ENCODE peak calls at places on chromosome 13, in five cellular contexts. P is neural progenitor cell, X is mammary epithelial cell, A is hepatocyte, S is PC-9. O is an unnamed sample. For H3K36me3 and H4K20me1, the result is how much of the 10 kb centered on the place peaks cover.

GRCh38 chr13:75308222-75308621 is 173.7 kb downstream of the TBC1D4 start:
- DNase-seq in P (no peak), A (no peak), S (no peak), X (no peak), O (no peak)

GRCh38 chr13:61500176-61500575 is 84.5 kb upstream of the PCDH20 start:
- DNase-seq in S (no peak), A (no peak), P (no peak), X (no peak), O (no peak)

GRCh38 chr13:98478134-98479129 is 98.5 kb downstream of the STK24 start:
- DNase-seq in P (peak), A (no peak), S (no peak), X (peak), O (no peak)

GRCh38 chr13:37741536-37741935 is 128.0 kb downstream of the TRPC4 start:
- DNase-seq in X (no peak), A (no peak), P (no peak), S (no peak), O (no peak)

GRCh38 chr13:80408270-80408669 is 67.3 kb upstream of the SPRY2 start:
- DNase-seq in S (no peak), X (no peak), P (no peak), A (no peak), O (no peak)

GRCh38 chr13:60838581-60838980 is 441.6 kb downstream of the TDRD3 start:
- DNase-seq in X (no peak), A (no peak), S (no peak), P (no peak), O (no peak)

GRCh38 chr13:30978981-30979956 is 46.8 kb downstream of the TEX26 start:
- DNase-seq in P (peak), X (no peak), A (peak), S (no peak), O (peak)

GRCh38 chr13:92547256-92547655 is 679.4 kb upstream of the GPC6 start:
- DNase-seq in A (no peak), X (peak), S (no peak), P (no peak), O (no peak)

GRCh38 chr13:42967660-42968059 is 24.4 kb downstream of the EPSTI1 start:
- DNase-seq in S (no peak), X (no peak), A (no peak), P (no peak), O (no peak)

GRCh38 chr13:53254495-53254894 is 225.9 kb downstream of the OLFM4 start:
- DNase-seq in S (no peak), A (peak), P (peak), X (no peak), O (no peak)

GRCh38 chr13:51832471-51833152 is 12.4 kb downstream of the TMEM272 start:
- DNase-seq in S (no peak), P (peak), X (no peak), A (no peak), O (no peak)

GRCh38 chr13:92225861-92226260 is 827.4 kb downstream of the GPC5 start:
- DNase-seq in S (no peak), P (no peak), X (no peak), A (no peak), O (no peak)

GRCh38 chr13:76289558-76289957 is 596.6 kb downstream of the KCTD12 start:
- DNase-seq in P (no peak), X (no peak), S (no peak), A (no peak), O (no peak)

GRCh38 chr13:100633461-100633860 is 41.1 kb downstream of the TMTC4 start:
- DNase-seq in P (no peak), A (no peak), X (peak), S (no peak), O (peak)
- H3K36me3 ChIP-seq in P (under half), A (under half), X (under half), S (under half), O (under half)

GRCh38 chr13:110509971-110510786 is 51.3 kb downstream of the RAB20 start:
- DNase-seq in P (no peak), S (no peak), X (no peak), A (no peak), O (no peak)
- H4K20me1 ChIP-seq in P (under half), S (under half), X (under half), A (under half), O (under half)

DNA sequence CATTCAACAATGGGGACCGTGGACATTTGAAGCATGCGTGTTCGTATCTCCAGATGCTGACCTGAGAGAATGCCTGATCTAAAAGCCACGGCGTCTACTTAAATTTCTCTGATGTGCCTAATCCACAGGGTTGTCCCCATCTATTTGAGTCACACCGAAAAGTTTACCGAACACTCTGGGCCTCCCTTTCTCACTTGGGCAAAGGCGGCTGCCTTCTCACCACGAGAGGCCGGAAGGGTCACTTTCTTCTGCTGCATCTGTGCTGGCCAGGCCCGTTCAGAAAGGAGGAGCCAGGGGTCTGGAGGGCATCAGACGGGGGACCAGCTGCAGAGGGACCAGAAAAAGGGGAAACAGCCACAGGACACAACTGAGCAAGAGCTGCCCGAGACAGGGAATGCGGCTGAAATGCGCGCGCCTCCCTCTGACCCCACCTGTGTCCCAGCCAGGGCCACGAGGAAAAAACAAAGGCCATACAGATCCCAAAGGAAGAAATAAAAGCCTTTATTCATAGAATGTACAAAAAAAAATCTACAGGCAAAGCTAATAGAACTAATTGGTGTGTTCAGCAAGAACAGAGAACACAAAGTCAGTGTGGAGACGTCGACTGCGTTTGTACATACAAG is 71.3 kb upstream of the C13orf46 start:
- DNase-seq in S (no peak), X (no peak), P (no peak), A (no peak), O (no peak)
- TF ChIP-seq EZH2 in S (no peak), X (no peak), P (no peak), A (no peak), O (no peak)

GRCh38 chr13:32737111-32737571 is 150.9 kb downstream of the PDS5B start:
- DNase-seq in X (no peak), P (no peak), S (no peak), A (no peak), O (no peak)

GRCh38 chr13:32734511-32734910 is 148.3 kb downstream of the PDS5B start:
- DNase-seq in S (no peak), A (no peak), X (peak), P (no peak), O (peak)

GRCh38 chr13:32736648-32737047 is 150.4 kb downstream of the PDS5B start:
- DNase-seq in X (no peak), S (no peak), A (no peak), P (no peak), O (no peak)

GRCh38 chr13:32737679-32738078 is 151.4 kb downstream of the PDS5B start:
- DNase-seq in P (no peak), A (no peak), S (no peak), X (no peak), O (no peak)

GRCh38 chr13:32735859-32736258 is 149.6 kb downstream of the PDS5B start:
- DNase-seq in A (no peak), P (no peak), X (no peak), S (no peak), O (no peak)
- H3K36me3 ChIP-seq in A (under half), P (under half), X (under half), S (under half), O (under half)

DNA sequence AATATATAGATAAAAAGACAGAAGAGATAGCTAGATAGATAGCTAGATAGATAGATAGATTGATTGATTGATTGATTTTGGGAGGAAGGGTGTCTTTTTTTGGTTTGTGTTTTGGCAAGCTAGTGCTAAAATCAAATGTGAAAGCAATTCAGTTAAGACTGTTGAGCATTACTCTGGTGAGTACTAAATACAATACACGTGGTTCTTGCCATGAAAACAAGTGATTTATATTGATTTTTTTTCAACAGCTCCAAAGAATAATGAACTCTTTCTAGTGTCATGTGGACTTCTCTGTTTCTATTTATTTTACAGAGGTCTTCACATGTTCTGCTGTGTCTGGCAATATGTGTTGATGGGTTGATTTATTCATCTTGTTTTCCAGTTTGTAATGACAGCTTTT is 172.0 kb downstream of the POU4F1 start:
- DNase-seq in X (no peak), P (no peak), A (no peak), S (no peak), O (no peak)
- H4K20me1 ChIP-seq in X (under half), P (under half), A (under half), S (under half), O (under half)

GRCh38 chr13:99995503-99996176 is 14.1 kb downstream of the ZIC2 start:
- DNase-seq in A (no peak), X (peak), S (no peak), P (peak), O (no peak)
- TF ChIP-seq EZH2 in A (no peak), X (peak), S (no peak), P (peak), O (peak)

DNA sequence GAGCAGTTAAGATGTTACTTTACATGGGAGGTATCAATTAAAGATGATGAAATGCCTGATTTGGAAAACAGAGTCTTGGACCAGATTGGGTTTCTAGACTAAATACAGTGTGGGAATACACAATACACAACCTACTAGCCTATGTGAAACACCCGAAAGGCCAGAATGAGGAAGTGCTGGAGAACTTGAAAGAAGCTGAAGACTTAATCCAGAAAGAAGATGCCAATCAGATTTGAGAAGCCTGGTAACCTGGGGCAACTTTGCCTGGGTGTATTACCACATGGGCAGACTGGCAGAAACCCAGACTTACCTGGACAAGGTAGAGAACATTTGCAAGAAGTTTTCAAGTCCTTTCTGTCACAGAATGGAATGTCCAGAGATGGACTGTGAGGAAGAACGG is 43.2 kb downstream of the N4BP2L1 start:
- DNase-seq in S (no peak), X (no peak), A (no peak), P (no peak), O (no peak)
- H3K36me3 ChIP-seq in S (under half), X (under half), A (under half), P (under half), O (under half)

GRCh38 chr13:29566864-29567263 is 28.6 kb downstream of the SLC7A1 start:
- DNase-seq in S (no peak), X (no peak), A (no peak), P (no peak), O (no peak)
- H4K20me1 ChIP-seq in S (half or more), X (under half), A (under half), P (under half), O (half or more)

GRCh38 chr13:36357692-36358091 is 11.5 kb upstream of the SPART start:
- DNase-seq in S (no peak), X (no peak), P (no peak), A (no peak), O (no peak)
- TF ChIP-seq EZH2 in S (no peak), X (no peak), P (no peak), A (no peak), O (no peak)